ENCODE peak calls at places on chromosomes 7 and 10, in ten cellular contexts. L is A549, F is K562, B is stomach, Q is SK-N-SH, S is upper lobe of left lung, G is tibial nerve, N is suprapubic skin, H is ovary, R is transverse colon. W is an unnamed sample.
A peak's percentile ranks its signal among the peaks of the same experiment; 100 is the strongest.

GRCh38 chr10:119006451-119007210 is 22.9 kb upstream of the NANOS1 start:
- DNase-seq in L (peak; percentile 94), F (no peak), B (peak; percentile 69), Q (peak; percentile 48), S (no peak), G (peak; percentile 34), N (peak; percentile 85), H (no peak), R (peak; percentile 61), W (peak; percentile 94)

GRCh38 chr10:69406302-69406811 is 10.4 kb downstream of the TACR2 start:
- DNase-seq in L (no peak), F (no peak), B (no peak), Q (no peak), S (no peak), G (no peak), N (no peak), H (no peak), R (no peak), W (no peak)

GRCh38 chr10:78543749-78544446 is 510.2 kb downstream of the RPS24 start:
- DNase-seq in L (no peak), F (no peak), B (peak; percentile 41), Q (no peak), S (no peak), G (peak; percentile 63), N (peak; percentile 84), H (peak; percentile 74), R (peak; percentile 54), W (peak; percentile 94)

GRCh38 chr7:36153571-36154097 is 580 bp downstream of the EEPD1 start:
- DNase-seq in L (no peak), F (no peak), B (no peak), Q (no peak), S (no peak), G (no peak), N (peak; percentile 80), H (peak; percentile 68), R (no peak), W (peak; percentile 77)

GRCh38 chr7:101166603-101166908 is 1.2 kb upstream of the VGF start:
- DNase-seq in L (no peak), F (no peak), B (no peak), Q (peak; percentile 79), S (no peak), G (no peak), N (no peak), H (no peak), R (no peak), W (no peak)

GRCh38 chr7:127392182-127392565 is 334 bp downstream of the ZNF800 start:
- DNase-seq in L (peak; percentile 82), F (peak; percentile 71), B (peak; percentile 66), Q (peak; percentile 82), S (peak; percentile 95), G (no peak), N (peak; percentile 74), H (peak; percentile 68), R (peak; percentile 62), W (peak; percentile 72)

GRCh38 chr7:26675143-26675887 is 189.1 kb downstream of the SKAP2 start:
- DNase-seq in L (no peak), F (no peak), B (no peak), Q (no peak), S (no peak), G (no peak), N (no peak), H (no peak), R (no peak), W (no peak)

GRCh38 chr7:137390076-137390475 is 46.5 kb upstream of the PTN start:
- DNase-seq in L (no peak), F (no peak), B (no peak), Q (no peak), S (no peak), G (no peak), N (no peak), H (no peak), R (no peak), W (no peak)

GRCh38 chr10:46074547-46074946 is 28.5 kb upstream of the MSMB start:
- DNase-seq in L (no peak), F (no peak), B (no peak), Q (no peak), S (no peak), G (no peak), N (no peak), H (no peak), R (no peak), W (no peak)

GRCh38 chr10:46079831-46080585 is 33.9 kb upstream of the MSMB start:
- DNase-seq in L (no peak), F (no peak), B (no peak), Q (no peak), S (no peak), G (no peak), N (no peak), H (no peak), R (no peak), W (no peak)

GRCh38 chr10:46075869-46076268 is 29.8 kb upstream of the MSMB start:
- DNase-seq in L (no peak), F (no peak), B (no peak), Q (no peak), S (no peak), G (no peak), N (no peak), H (no peak), R (no peak), W (no peak)

GRCh38 chr10:46077616-46078268 is 31.7 kb upstream of the MSMB start:
- DNase-seq in L (no peak), F (no peak), B (no peak), Q (no peak), S (no peak), G (no peak), N (no peak), H (no peak), R (no peak), W (no peak)

DNA sequence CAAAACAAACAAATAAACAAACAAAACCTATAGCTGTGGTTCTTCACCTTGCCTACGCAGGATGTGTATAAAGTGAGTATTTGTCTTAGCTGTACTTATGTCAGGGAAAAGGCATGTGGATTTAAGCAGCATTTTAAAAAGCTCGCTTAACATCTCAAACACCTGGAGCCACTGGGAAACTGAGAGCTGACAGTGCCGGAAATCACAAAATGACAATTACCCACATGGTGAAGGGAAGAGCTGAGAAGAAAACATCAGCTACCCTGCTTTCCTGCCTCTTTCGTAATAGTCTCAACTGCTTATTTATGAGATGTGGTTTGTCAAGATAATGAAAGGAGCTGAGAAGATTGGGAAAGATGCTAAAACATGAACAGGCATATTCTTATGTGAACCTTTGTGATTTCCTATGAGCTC is 31.1 kb upstream of the MSMB start:
- DNase-seq in L (no peak), F (no peak), B (no peak), Q (no peak), S (no peak), G (no peak), N (no peak), H (no peak), R (no peak), W (no peak)
- TF ChIP-seq EP300 in L (no peak), F (peak; percentile 45), B (no peak), Q (no peak), S (no peak), G (no peak), N (no peak), H (no peak), R (no peak), W (no peak)

GRCh38 chr7:1843271-1843861 is 173.3 kb downstream of the ELFN1 start:
- DNase-seq in L (no peak), F (no peak), B (no peak), Q (no peak), S (peak; percentile 43), G (peak; percentile 4), N (peak; percentile 43), H (no peak), R (no peak), W (peak; percentile 55)

GRCh38 chr7:1843921-1844335 is 173.9 kb downstream of the ELFN1 start:
- DNase-seq in L (no peak), F (no peak), B (no peak), Q (no peak), S (peak; percentile 68), G (peak; percentile 3), N (no peak), H (no peak), R (peak; percentile 3), W (peak; percentile 46)

GRCh38 chr7:1844956-1845390 is 174.9 kb downstream of the ELFN1 start:
- DNase-seq in L (no peak), F (no peak), B (no peak), Q (peak; percentile 68), S (no peak), G (peak; percentile 5), N (peak; percentile 33), H (no peak), R (peak; percentile 3), W (peak; percentile 50)

GRCh38 chr7:1844336-1844955 is 174.4 kb downstream of the ELFN1 start:
- DNase-seq in L (no peak), F (peak; percentile 6), B (no peak), Q (peak; percentile 63), S (peak; percentile 74), G (peak; percentile 11), N (peak; percentile 55), H (no peak), R (no peak), W (peak; percentile 60)

GRCh38 chr7:1842321-1843221 is 172.5 kb downstream of the ELFN1 start:
- DNase-seq in L (no peak), F (no peak), B (no peak), Q (peak; percentile 89), S (peak; percentile 77), G (peak; percentile 8), N (peak; percentile 46), H (no peak), R (peak; percentile 4), W (peak; percentile 54)
- H3K4me3 ChIP-seq in L (no peak overlapping the region), F (no peak overlapping the region), B (no peak overlapping the region), Q (no peak overlapping the region), S (no peak overlapping the region), G (no peak overlapping the region), N (no peak overlapping the region), H (no peak overlapping the region), R (no peak overlapping the region), W (no peak overlapping the region)

DNA sequence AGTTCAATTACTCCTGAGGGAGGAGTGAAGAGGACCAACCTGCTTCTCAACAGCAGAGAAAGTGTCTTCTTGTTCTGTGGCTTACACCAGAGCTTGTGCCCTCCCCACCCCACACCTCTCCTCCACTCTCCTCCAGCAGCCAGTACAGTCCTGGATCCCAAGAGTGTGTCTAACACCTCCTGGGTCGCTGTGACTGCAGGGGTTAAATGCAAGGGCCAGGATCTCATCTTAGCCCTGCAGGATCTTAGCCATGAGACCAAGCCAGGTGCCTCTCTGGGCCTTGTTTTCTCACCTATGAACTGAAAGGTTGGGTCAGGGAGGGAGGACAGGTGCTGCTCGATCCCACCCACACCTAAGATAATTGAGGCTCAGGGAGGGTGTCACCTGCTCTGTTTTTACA is 34.5 kb upstream of the MSRB2 start:
- DNase-seq in L (no peak), F (no peak), B (no peak), Q (no peak), S (no peak), G (no peak), N (no peak), H (no peak), R (no peak), W (no peak)
- TF ChIP-seq EP300 in L (no peak), F (no peak), B (no peak), Q (no peak), S (no peak), G (no peak), N (no peak), H (no peak), R (no peak), W (no peak)

GRCh38 chr7:151017953-151018420 is 6.3 kb downstream of the ATG9B start:
- DNase-seq in L (peak; percentile 55), F (peak; percentile 88), B (peak; percentile 70), Q (peak; percentile 98), S (peak; percentile 96), G (peak; percentile 44), N (peak; percentile 82), H (peak; percentile 80), R (peak; percentile 77), W (peak; percentile 78)

GRCh38 chr7:151017370-151017952 is 6.8 kb downstream of the ATG9B start:
- DNase-seq in L (no peak), F (no peak), B (no peak), Q (no peak), S (no peak), G (no peak), N (no peak), H (peak; percentile 26), R (no peak), W (no peak)

GRCh38 chr7:151020231-151020630 is 4.1 kb downstream of the ATG9B start:
- DNase-seq in L (no peak), F (no peak), B (no peak), Q (no peak), S (no peak), G (no peak), N (no peak), H (no peak), R (no peak), W (no peak)

GRCh38 chr7:151018421-151019129 is 5.7 kb downstream of the ATG9B start:
- DNase-seq in L (no peak), F (no peak), B (peak; percentile 43), Q (no peak), S (peak; percentile 91), G (no peak), N (no peak), H (peak; percentile 46), R (no peak), W (no peak)

DNA sequence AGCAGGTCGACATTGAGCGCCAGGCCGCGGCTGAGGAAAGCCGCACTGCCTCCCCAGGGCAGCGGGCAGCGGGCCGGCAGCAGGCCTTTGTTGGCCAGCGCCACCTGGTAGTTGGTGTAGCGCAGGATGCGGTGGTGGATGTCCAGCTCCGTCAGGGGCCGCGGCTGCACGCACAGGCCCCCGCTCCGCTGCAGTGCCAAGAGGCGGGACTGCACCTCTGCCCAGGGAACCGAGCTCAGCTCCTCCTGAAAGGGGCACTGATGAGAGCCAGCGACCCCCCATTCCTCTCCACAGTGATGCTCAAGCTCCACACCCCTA is 5.2 kb downstream of the ATG9B start:
- DNase-seq in L (no peak), F (no peak), B (no peak), Q (no peak), S (no peak), G (no peak), N (no peak), H (no peak), R (no peak), W (no peak)
- H3K4me3 ChIP-seq in L (no peak overlapping the region), F (no peak overlapping the region), B (peak overlapping the region; percentile 32), Q (no peak overlapping the region), S (no peak overlapping the region), G (peak overlapping the region; percentile 18), N (peak overlapping the region; percentile 43), H (no peak overlapping the region), R (no peak overlapping the region), W (peak overlapping the region; percentile 5)

W was measured in sigmoid colon.